ENCODE peak calls at places on chromosome 14, in five cellular contexts. H, T, L, G and D are unnamed samples.

GRCh38 chr14:98594156-98594555 is 677.8 kb downstream of the BCL11B start:
- DNase-seq in H (no peak), T (no peak), G (no peak), L (no peak), D (no peak)

GRCh38 chr14:31864937-31865855 is 211.9 kb upstream of the ARHGAP5 start:
- DNase-seq in T (no peak), G (no peak), L (no peak), H (no peak), D (no peak)

GRCh38 chr14:59543873-59544272 is 32.7 kb downstream of the CCDC175 start:
- DNase-seq in G (no peak), H (no peak), T (no peak), L (no peak), D (no peak)

GRCh38 chr14:37824936-37825698 is 229.7 kb downstream of the TTC6 start:
- DNase-seq in T (no peak), G (no peak), L (no peak), H (no peak), D (no peak)

GRCh38 chr14:92949496-92950192 is 26.7 kb downstream of the CHGA start:
- DNase-seq in L (no peak), G (no peak), H (no peak), T (no peak), D (no peak)

GRCh38 chr14:89386214-89386886 is 30.7 kb downstream of the FOXN3 start:
- DNase-seq in L (peak; percentile 12), H (no peak), T (peak; percentile 63), G (no peak), D (no peak)

GRCh38 chr14:24734917-24735500 is 101.0 kb upstream of the GZMB start:
- DNase-seq in G (no peak), L (peak; percentile 54), H (no peak), T (no peak), D (peak; percentile 68)

GRCh38 chr14:97377550-97377949 is 580.4 kb downstream of the VRK1 start:
- DNase-seq in G (no peak), L (no peak), H (no peak), T (no peak), D (no peak)

GRCh38 chr14:72104011-72104613 is 171.9 kb downstream of the RGS6 start:
- DNase-seq in L (no peak), G (peak; percentile 4), T (no peak), H (no peak), D (no peak)

GRCh38 chr14:73817020-73817419 is 34.6 kb upstream of the PTGR2 start:
- DNase-seq in T (no peak), G (no peak), L (no peak), H (no peak), D (no peak)

GRCh38 chr14:67641902-67642749 is 22.4 kb downstream of the ARG2 start:
- DNase-seq in G (no peak), T (no peak), H (no peak), L (no peak), D (no peak)

GRCh38 chr14:104281768-104282301 is 143.4 kb downstream of the KIF26A start:
- DNase-seq in L (no peak), G (no peak), T (no peak), H (no peak), D (no peak)

GRCh38 chr14:103418508-103418818 is 33.2 kb downstream of the MARK3 start:
- DNase-seq in H (no peak), L (no peak), G (no peak), T (no peak), D (peak; percentile 64)

GRCh38 chr14:69312608-69313007 is 52.6 kb downstream of the GALNT16 start:
- DNase-seq in G (no peak), L (no peak), H (peak; percentile 28), T (no peak), D (no peak)

GRCh38 chr14:28630100-28630499 is 136.5 kb upstream of the FOXG1 start:
- DNase-seq in T (no peak), L (no peak), G (no peak), H (no peak), D (no peak)

GRCh38 chr14:77498984-77499527 is 440 bp upstream of the ISM2 start:
- DNase-seq in T (no peak), L (no peak), G (peak; percentile 52), H (no peak), D (no peak)

GRCh38 chr14:77502109-77502782 is 3.6 kb upstream of the ISM2 start:
- DNase-seq in H (no peak), T (no peak), L (no peak), G (no peak), D (no peak)

GRCh38 chr14:77495354-77495753 is 3.3 kb downstream of the ISM2 start:
- DNase-seq in L (no peak), H (no peak), T (no peak), G (no peak), D (no peak)

GRCh38 chr14:77503138-77503537 is 4.5 kb upstream of the ISM2 start:
- DNase-seq in H (no peak), T (no peak), L (no peak), G (no peak), D (no peak)

DNA sequence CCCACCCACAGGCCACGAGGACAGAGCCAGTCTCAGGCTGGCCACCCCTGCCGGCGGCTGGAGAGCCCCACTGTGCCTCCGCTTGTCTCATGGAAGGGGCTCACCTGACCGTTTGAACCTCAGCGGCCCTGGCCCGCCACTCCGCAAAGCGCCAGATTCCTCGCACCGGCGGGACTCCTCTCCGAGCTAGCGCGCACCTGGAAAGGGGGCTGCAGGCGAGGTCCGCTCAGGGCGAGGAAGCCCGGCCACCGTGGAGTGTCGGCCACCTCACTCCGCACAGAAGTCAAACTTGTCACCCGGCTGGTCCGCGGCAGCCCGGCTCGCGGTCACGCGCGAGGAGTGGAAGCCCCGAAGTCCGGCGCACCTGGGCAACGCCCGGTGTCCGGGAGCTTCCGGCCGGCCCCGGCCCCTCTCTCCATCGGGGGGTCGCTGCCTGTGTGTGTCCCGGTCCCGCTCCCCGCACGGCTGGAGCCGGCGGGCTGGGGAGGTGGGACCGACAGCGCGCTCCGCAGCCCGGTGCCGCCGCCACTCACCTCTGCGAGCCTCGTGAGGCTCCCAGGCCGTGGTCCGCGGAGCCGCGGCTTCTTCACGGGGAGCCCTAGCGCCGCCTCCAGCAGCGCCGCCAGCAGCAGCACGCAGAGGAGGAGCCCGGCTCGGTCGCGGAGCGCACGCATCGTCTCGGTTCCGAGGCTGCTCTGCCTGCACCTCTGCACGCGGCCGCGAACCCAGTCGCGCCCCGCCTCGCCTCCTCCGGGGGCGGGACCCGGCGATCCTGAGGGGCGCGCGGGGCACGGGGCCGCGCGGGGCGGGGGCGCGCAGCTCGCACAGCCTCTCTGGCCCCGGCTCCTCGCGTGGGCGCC is at the start of gene ISM2:
- DNase-seq in H (no peak), L (peak; percentile 12), G (peak; percentile 67), T (no peak), D (no peak)
- TF ChIP-seq POLR2AphosphoS5 in H (no peak), L (no peak), G (no peak), T (no peak), D (no peak)

GRCh38 chr14:58297762-58298476 is 436 bp upstream of the ARID4A start:
- DNase-seq in H (peak; percentile 99), T (peak; percentile 100), G (peak; percentile 82), L (peak; percentile 100), D (peak; percentile 99)
- TF ChIP-seq POLR2AphosphoS5 in H (peak; percentile 46), T (peak; percentile 96), G (peak; percentile 93), L (peak; percentile 72), D (peak; percentile 78)

GRCh38 chr14:75467763-75468162 is 39.9 kb downstream of the JDP2 start:
- DNase-seq in T (no peak), H (peak; percentile 50), G (no peak), L (no peak), D (no peak)

GRCh38 chr14:75471059-75471458 is 43.2 kb downstream of the JDP2 start:
- DNase-seq in H (peak; percentile 36), L (no peak), G (no peak), T (no peak), D (no peak)

GRCh38 chr14:75470238-75470797 is 42.5 kb downstream of the JDP2 start:
- DNase-seq in G (no peak), T (no peak), L (no peak), H (peak; percentile 52), D (no peak)

GRCh38 chr14:75469164-75469563 is 41.3 kb downstream of the JDP2 start:
- DNase-seq in G (no peak), T (no peak), L (no peak), H (peak; percentile 57), D (no peak)

DNA sequence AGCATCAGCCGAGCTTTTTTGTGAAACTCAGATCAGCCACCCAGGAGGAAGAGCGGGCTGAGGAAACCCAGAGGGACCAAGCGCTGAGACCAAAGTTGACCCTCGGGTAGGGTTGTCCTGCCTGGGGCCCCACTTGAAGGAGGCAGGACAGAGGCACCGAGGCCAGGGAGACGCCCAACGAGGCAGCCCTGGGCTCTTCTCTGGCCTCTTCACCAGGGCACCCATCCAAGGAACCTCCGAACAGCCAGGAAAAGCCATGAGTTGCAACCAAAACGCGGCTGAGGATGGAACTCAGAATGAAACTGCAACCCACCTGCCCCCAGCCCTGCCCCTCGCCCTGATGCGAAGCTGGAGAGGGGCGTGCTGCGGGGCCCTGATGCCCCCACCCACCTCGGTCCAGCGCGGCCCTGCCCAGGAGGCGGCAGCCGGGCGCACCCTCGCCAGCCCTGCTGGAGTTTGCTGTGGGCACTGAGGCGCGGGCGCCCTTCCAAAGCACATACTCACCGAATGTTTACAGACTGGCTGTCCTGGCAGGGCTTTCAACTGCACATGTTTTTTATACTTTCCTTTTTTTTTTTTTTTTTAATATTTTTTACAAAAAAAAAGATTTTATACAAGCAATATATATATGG is 41.9 kb downstream of the JDP2 start:
- DNase-seq in H (peak; percentile 70), T (no peak), G (no peak), L (no peak), D (no peak)
- TF ChIP-seq POLR2AphosphoS5 in H (no peak), T (no peak), G (no peak), L (no peak), D (no peak)

DNA sequence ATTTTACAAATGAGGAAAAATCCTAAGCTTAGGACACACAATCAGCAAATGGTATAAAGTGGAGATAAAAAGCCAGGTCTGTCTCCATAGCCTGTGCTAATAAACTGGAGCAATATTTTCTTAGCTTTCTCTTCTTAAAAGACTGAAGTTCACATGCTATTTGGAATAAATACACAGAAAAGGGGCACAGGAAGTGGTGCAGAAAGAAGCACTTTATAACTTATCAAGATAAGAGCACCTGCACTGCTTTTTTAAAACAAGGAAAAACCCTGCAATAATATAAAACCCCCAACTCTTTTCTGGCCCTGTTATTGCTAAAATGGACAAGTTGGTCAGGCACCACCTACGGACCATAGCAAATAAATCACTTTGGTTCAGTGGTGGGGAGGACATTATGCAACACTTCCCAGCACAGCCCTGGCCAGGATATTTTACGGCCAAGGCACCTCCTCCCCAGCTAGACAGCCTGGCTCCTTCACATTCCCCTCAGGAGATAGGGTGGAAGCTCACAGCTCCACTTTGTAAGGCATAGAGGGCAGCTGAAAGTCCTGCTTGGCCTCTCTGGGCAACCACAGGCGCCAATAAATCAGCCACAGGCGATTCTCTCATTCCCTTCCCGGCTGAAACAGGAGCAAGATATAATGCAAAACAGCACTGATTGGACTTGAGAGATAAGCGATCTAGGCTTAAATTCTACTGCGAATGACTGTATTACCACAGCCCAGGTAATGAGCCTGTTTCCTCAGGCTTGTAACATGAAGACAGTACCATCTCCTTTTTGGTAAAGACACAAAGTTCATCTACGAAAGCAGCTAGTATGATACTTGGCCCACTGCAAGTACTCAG is 2.1 kb downstream of the ZBTB25 start:
- DNase-seq in H (peak; percentile 72), L (peak; percentile 46), G (no peak), T (no peak), D (no peak)
- TF ChIP-seq POLR2AphosphoS5 in H (peak; percentile 26), L (no peak), G (no peak), T (no peak), D (peak; percentile 43)

GRCh38 chr14:22973217-22974032 is 8.9 kb downstream of the AJUBA start:
- DNase-seq in G (no peak), T (no peak), L (peak; percentile 72), H (no peak), D (no peak)
- TF ChIP-seq POLR2AphosphoS5 in G (no peak), T (no peak), L (no peak), H (no peak), D (no peak)